ENCODE peak calls at places on chromosomes 4 and X, in four cellular contexts. H is prostate gland, S is SK-N-SH, U is K562. L is an unnamed sample.

GRCh38 chrX:13091111-13091765 is 46.8 kb upstream of the FAM9C start:
- DNase-seq in H (no peak), S (no peak), U (no peak), L (no peak)

GRCh38 chr4:1243451-1244080 is 5.4 kb downstream of the CTBP1 start:
- DNase-seq in U (no peak), S (peak), H (no peak), L (no peak)

GRCh38 chr4:3485011-3485881 is 22.1 kb downstream of the DOK7 start:
- DNase-seq in S (no peak), H (no peak), U (no peak), L (no peak)

GRCh38 chr4:38366997-38367396 is 297.0 kb upstream of the KLF3 start:
- DNase-seq in S (no peak), H (no peak), U (no peak), L (no peak)

GRCh38 chr4:53619431-53619830 is 28.1 kb upstream of the LNX1 start:
- DNase-seq in U (no peak), H (no peak), S (no peak), L (no peak)

GRCh38 chrX:7146026-7146702 is 1.3 kb upstream of the STS start:
- DNase-seq in S (no peak), H (no peak), U (no peak), L (no peak)

GRCh38 chrX:360496-361150 is 26.1 kb downstream of the PPP2R3B start:
- DNase-seq in U (no peak), S (no peak), H (no peak), L (no peak)

GRCh38 chr4:54568184-54568583 is 89.6 kb upstream of the KIT start:
- DNase-seq in S (no peak), H (no peak), U (no peak), L (no peak)

GRCh38 chr4:48902266-48902665 is 4.3 kb downstream of the OCIAD2 start:
- DNase-seq in S (no peak), H (no peak), U (no peak), L (no peak)

GRCh38 chr4:110245567-110245966 is 47.2 kb upstream of the ELOVL6 start:
- DNase-seq in H (no peak), S (no peak), U (no peak), L (no peak)

GRCh38 chr4:8329859-8330761 is 60.6 kb downstream of the HTRA3 start:
- DNase-seq in S (no peak), H (no peak), U (no peak), L (no peak)

GRCh38 chrX:110964761-110965160 is 131.2 kb upstream of the PAK3 start:
- DNase-seq in U (no peak), H (no peak), S (no peak), L (no peak)

GRCh38 chr4:139957108-139957464 is 196.9 kb downstream of the MAML3 start:
- DNase-seq in U (no peak), S (no peak), H (no peak), L (no peak)

GRCh38 chr4:127601029-127601428 is 31.7 kb upstream of the INTU start:
- DNase-seq in H (no peak), S (no peak), U (no peak), L (no peak)

GRCh38 chrX:39650883-39651282 is 446.9 kb downstream of the BCOR start:
- DNase-seq in H (no peak), U (no peak), S (no peak), L (no peak)

GRCh38 chr4:123832173-123833026 is 435.8 kb downstream of the SPRY1 start:
- DNase-seq in S (no peak), H (no peak), U (no peak), L (peak)

GRCh38 chrX:54447461-54447860 is 7.3 kb downstream of the TSR2 start:
- DNase-seq in U (no peak), S (no peak), H (no peak), L (no peak)

GRCh38 chr4:6206771-6207290 is 6.5 kb upstream of the JAKMIP1 start:
- DNase-seq in S (no peak), U (no peak), H (no peak), L (no peak)

GRCh38 chr4:184282895-184283654 is 65.4 kb upstream of the ENPP6 start:
- DNase-seq in U (no peak), H (peak), S (no peak), L (no peak)
- TF ChIP-seq POLR2AphosphoS5 in U (no peak), H (no peak), S (no peak), L (no peak)

DNA sequence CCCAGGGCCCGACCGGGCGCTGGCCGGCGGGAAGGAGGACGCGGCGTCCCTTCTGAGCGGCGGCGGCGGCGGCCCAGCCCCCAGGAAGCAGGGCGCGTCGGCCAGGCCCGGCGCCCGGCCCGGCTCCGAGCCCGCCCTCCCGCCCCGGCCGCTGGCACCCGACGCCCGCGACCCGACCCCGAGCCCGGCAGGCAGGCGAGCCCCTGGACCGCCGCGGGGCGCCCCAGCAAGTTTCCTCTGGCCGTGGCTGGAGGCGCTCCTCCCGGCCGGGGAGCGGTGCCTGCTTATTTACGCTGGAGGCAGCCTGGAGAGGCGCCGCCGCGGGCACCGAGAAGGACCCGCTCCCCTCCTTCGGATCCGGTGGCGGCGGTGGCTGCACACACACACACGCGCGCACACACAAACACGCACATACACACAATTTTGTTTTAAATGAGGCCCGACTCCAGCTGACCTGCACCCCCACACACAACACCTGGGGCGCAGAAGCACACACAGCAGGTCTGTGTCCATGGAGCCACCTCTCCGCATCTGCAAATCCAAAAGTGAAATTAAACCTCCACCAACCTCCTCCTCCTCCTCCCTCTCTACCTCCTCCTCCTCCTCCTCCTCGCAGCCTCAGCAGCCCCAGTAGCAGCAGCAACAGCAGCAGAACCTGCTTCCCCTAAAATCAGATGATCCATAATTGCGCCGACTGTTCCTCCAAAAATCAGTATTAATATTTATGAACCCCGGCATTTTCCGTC is 662 bp downstream of the IRF2 start:
- DNase-seq in H (peak), S (peak), U (no peak), L (no peak)
- TF ChIP-seq POLR2AphosphoS5 in H (no peak), S (no peak), U (no peak), L (no peak)

DNA sequence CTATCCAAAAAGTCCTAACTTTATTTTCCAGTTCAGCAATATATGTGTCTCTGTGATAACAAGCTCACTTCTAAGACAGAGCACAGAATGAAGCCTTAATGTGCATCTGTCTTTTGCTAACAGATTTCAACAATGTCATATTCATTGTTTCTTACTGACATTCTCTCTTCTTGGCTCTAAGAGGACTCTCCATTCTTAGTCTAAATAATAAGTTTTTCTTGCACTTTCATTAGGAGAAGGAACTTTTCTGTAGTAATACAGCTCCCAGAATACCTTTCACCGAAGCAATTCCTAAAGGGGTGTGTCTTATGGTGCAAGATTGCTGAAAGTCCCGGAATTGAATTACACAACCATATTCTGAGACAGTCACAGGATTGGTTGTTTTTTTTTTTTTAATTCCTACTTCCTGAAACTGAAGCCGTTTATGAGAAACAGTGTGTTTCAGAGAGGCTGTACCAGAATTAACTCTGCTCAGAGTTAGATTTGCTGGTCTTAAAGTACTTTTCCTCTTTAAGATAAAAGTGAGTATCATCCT is at the start of gene ALPK1:
- DNase-seq in U (peak), H (peak), S (peak), L (peak)
- TF ChIP-seq POLR2AphosphoS5 in U (no peak), H (peak), S (peak), L (no peak)

DNA sequence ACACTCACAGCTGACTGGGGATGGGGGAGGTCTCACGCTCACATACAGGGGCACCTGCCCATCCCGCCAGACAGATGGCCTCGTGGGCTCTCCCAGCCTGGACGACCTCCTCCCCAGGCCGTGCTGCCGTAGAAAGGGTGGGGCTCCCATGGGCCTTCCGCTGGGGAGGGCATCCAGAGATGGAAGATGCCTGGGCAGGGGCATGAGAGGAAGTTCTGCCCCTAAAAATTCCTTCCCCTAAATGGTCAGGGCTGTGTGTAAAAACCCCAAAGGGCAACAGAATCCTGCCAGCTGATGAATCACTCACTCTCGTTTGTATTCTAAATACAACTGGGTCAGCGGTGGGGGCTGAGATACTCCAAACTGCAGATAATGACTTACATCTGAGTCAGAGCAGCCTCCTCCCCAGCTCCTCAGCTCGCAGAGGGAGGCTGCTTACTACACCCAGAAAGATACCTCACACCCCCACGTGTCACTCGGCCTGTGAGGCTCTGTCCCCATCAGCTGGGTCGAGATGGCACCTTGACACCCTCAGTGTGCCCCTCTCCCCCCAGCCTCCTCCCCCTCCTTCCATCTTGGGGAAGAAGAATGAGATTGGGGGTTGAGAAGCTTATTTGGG is 10.1 kb downstream of the WDR1 start:
- DNase-seq in U (no peak), H (peak), S (peak), L (peak)
- TF ChIP-seq POLR2AphosphoS5 in U (no peak), H (peak), S (peak), L (peak)

L was measured in endothelial cell of umbilical vein.